ENCODE peak calls at places on chromosomes 16 and 17, in four cellular contexts. W is caudate nucleus; C is activated T-cell treated with anti-CD3 and anti-CD28 coated beads, Interleukin-2, amount 50 U/mL, for 72 hours; M is OCI-LY7. F is an unnamed sample.

GRCh38 chr16:73253922-73254480 is 206.1 kb upstream of the ZFHX3 start:
- DNase-seq in W (no peak), C (no peak), M (no peak), F (no peak)

GRCh38 chr17:28925912-28926365 is 23.1 kb upstream of the DHRS13 start:
- DNase-seq in W (no peak), C (peak; percentile 42), M (no peak), F (peak; percentile 53)

GRCh38 chr17:9233271-9233599 is 211.9 kb downstream of the NTN1 start:
- DNase-seq in W (no peak), C (no peak), M (no peak), F (no peak)

GRCh38 chr17:42547001-42547461 is 5.7 kb upstream of the HSD17B1 start:
- DNase-seq in W (no peak), C (no peak), M (no peak), F (no peak)

GRCh38 chr17:63622571-63623390 is 564 bp downstream of the MAP3K3 start:
- DNase-seq in W (peak; percentile 64), C (peak; percentile 78), M (peak; percentile 55), F (peak; percentile 74)

GRCh38 chr17:29593546-29594440 is 861 bp downstream of the ANKRD13B start:
- DNase-seq in W (no peak), C (peak; percentile 60), M (peak; percentile 56), F (peak; percentile 63)

GRCh38 chr17:4980644-4981216 is 6.7 kb downstream of the CAMTA2 start:
- DNase-seq in W (no peak), C (peak; percentile 55), M (peak; percentile 83), F (peak; percentile 40)

GRCh38 chr16:73216932-73217331 is 169.0 kb upstream of the ZFHX3 start:
- DNase-seq in W (no peak), C (no peak), M (no peak), F (no peak)

GRCh38 chr16:74909665-74910064 is 75.3 kb downstream of the WDR59 start:
- DNase-seq in W (no peak), C (no peak), M (no peak), F (no peak)

GRCh38 chr16:55663770-55664677 is 8.2 kb downstream of the SLC6A2 start:
- DNase-seq in W (no peak), C (no peak), M (no peak), F (no peak)

GRCh38 chr17:75090871-75091854 is 3.4 kb downstream of the SLC16A5 start:
- DNase-seq in W (no peak), C (no peak), M (no peak), F (no peak)

GRCh38 chr17:76152580-76152979 is 11.5 kb upstream of the FOXJ1 start:
- DNase-seq in W (peak; percentile 19), C (no peak), M (no peak), F (no peak)

GRCh38 chr17:39193346-39193745 is 4.1 kb downstream of the CACNB1 start:
- DNase-seq in W (no peak), C (no peak), M (no peak), F (no peak)

GRCh38 chr17:65530985-65531507 is 30.4 kb downstream of the AXIN2 start:
- DNase-seq in W (no peak), C (no peak), M (no peak), F (no peak)

GRCh38 chr16:49345829-49346228 is 27.8 kb upstream of the C16orf78 start:
- DNase-seq in W (no peak), C (no peak), M (peak; percentile 50), F (no peak)

GRCh38 chr16:31780342-31780741 is 93.3 kb upstream of the ZNF267 start:
- DNase-seq in W (no peak), C (no peak), M (no peak), F (no peak)

GRCh38 chr17:48915459-48916282 is 7.5 kb downstream of the UBE2Z start:
- DNase-seq in W (no peak), C (peak; percentile 82), M (no peak), F (peak; percentile 80)

GRCh38 chr17:76793775-76794174 is 55.9 kb downstream of the MFSD11 start:
- DNase-seq in W (no peak), C (no peak), M (peak; percentile 77), F (peak; percentile 13)

GRCh38 chr17:78997881-78998280 is 11.7 kb downstream of the CANT1 start:
- DNase-seq in W (no peak), C (no peak), M (no peak), F (no peak)

GRCh38 chr17:82098939-82099765 is 1.1 kb upstream of the FASN start:
- DNase-seq in W (no peak), C (no peak), M (peak; percentile 88), F (peak; percentile 27)

GRCh38 chr16:10968509-10968908 is 24.1 kb downstream of the CLEC16A start:
- DNase-seq in W (no peak), C (no peak), M (no peak), F (no peak)

GRCh38 chr17:43695968-43696865 is 34.5 kb upstream of the MEOX1 start:
- DNase-seq in W (no peak), C (no peak), M (no peak), F (no peak)

GRCh38 chr17:39270923-39271322 is 45.2 kb upstream of the STAC2 start:
- DNase-seq in W (no peak), C (peak; percentile 4), M (peak; percentile 59), F (peak; percentile 20)

GRCh38 chr17:47119746-47120520 is 69.2 kb downstream of the CDC27 start:
- DNase-seq in W (no peak), C (no peak), M (no peak), F (no peak)

GRCh38 chr17:65231662-65232335 is 94.6 kb downstream of the RGS9 start:
- DNase-seq in W (peak; percentile 22), C (peak; percentile 60), M (peak; percentile 71), F (peak; percentile 72)

GRCh38 chr17:83200231-83200699 is 120.9 kb downstream of the METRNL start:
- DNase-seq in W (no peak), C (peak; percentile 90), M (no peak), F (peak; percentile 90)

GRCh38 chr17:61574542-61575351 is 16.3 kb downstream of the NACA2 start:
- DNase-seq in W (no peak), C (no peak), M (peak; percentile 65), F (peak; percentile 11)

GRCh38 chr17:41308251-41308917 is 725 bp downstream of the KRTAP16-1 start:
- DNase-seq in W (no peak), C (peak; percentile 63), M (peak; percentile 55), F (peak; percentile 80)

GRCh38 chr17:5050281-5050680 is 15.1 kb upstream of the SLC52A1 start:
- DNase-seq in W (no peak), C (no peak), M (no peak), F (no peak)

GRCh38 chr17:73643012-73643845 is 1.0 kb downstream of the SDK2 start:
- DNase-seq in W (no peak), C (peak; percentile 31), M (no peak), F (peak; percentile 26)

F was measured in activated CD4-positive, alpha-beta memory T cell treated with anti-CD3 and anti-CD28 coated beads for 36 hours.